ENCODE peak calls at places on chromosomes 12 and 14, in six cellular contexts. K is foreskin keratinocyte; X is A549; S is caudate nucleus; L is CD8-positive, alpha-beta memory T cell; D is CD8-positive, alpha-beta T cell. E is an unnamed sample.

GRCh38 chr14:95889236-95889979 is 12.8 kb downstream of the TUNAR start:
- DNase-seq in K (no peak), X (no peak), S (no peak), L (no peak), D (no peak), E (no peak)

GRCh38 chr14:62168564-62169155 is 406.4 kb downstream of the SNAPC1 start:
- DNase-seq in K (no peak), X (no peak), S (no peak), L (no peak), D (no peak), E (no peak)

GRCh38 chr12:90512518-90512917 is 442.5 kb downstream of the CCER1 start:
- DNase-seq in K (no peak), X (no peak), S (no peak), L (no peak), D (no peak), E (no peak)

GRCh38 chr12:54975875-54976274 is 8.7 kb downstream of the TESPA1 start:
- DNase-seq in K (no peak), X (no peak), S (no peak), L (no peak), D (no peak), E (no peak)

GRCh38 chr14:103023881-103024473 is 33.4 kb downstream of the CDC42BPB start:
- DNase-seq in K (no peak), X (no peak), S (no peak), L (no peak), D (no peak), E (no peak)

GRCh38 chr12:103495783-103496456 is at the start of gene C12orf42:
- DNase-seq in K (peak), X (peak), S (peak), L (peak), D (no peak), E (no peak)

GRCh38 chr14:102731101-102731870 is 46.0 kb upstream of the TRAF3 start:
- DNase-seq in K (no peak), X (no peak), S (no peak), L (no peak), D (no peak), E (no peak)

GRCh38 chr12:12892670-12893290 is 1.4 kb downstream of the GPRC5A start:
- DNase-seq in K (no peak), X (no peak), S (no peak), L (no peak), D (no peak), E (no peak)

GRCh38 chr14:102046337-102047278 is 40.2 kb downstream of the HSP90AA1 start:
- DNase-seq in K (no peak), X (peak), S (peak), L (no peak), D (no peak), E (peak)

GRCh38 chr14:89912667-89913211 is 41.8 kb downstream of the EFCAB11 start:
- DNase-seq in K (peak), X (peak), S (peak), L (no peak), D (no peak), E (peak)

GRCh38 chr12:26460361-26460760 is 265.0 kb downstream of the SSPN start:
- DNase-seq in K (no peak), X (no peak), S (no peak), L (no peak), D (no peak), E (no peak)

GRCh38 chr12:5458229-5459050 is 26.5 kb downstream of the NTF3 start:
- DNase-seq in K (peak), X (no peak), S (no peak), L (no peak), D (no peak), E (no peak)

GRCh38 chr12:41946106-41946505 is 198.6 kb downstream of the GXYLT1 start:
- DNase-seq in K (no peak), X (no peak), S (no peak), L (no peak), D (no peak), E (no peak)

GRCh38 chr12:779745-780734 is 27.7 kb downstream of the WNK1 start:
- DNase-seq in K (no peak), X (peak), S (no peak), L (no peak), D (no peak), E (peak)

GRCh38 chr14:63524537-63525155 is 18.5 kb downstream of the PPP2R5E start:
- DNase-seq in K (no peak), X (no peak), S (no peak), L (peak), D (peak), E (no peak)

GRCh38 chr12:57240926-57241555 is 9.9 kb downstream of the STAC3 start:
- DNase-seq in K (no peak), X (no peak), S (no peak), L (no peak), D (no peak), E (no peak)

GRCh38 chr12:122503147-122503751 is 2.5 kb upstream of the ZCCHC8 start:
- DNase-seq in K (no peak), X (no peak), S (no peak), L (no peak), D (no peak), E (no peak)

GRCh38 chr14:104799239-104799599 is 1.7 kb upstream of the ZBTB42 start:
- DNase-seq in K (no peak), X (no peak), S (no peak), L (no peak), D (no peak), E (no peak)

GRCh38 chr12:54417712-54418440 is 1.2 kb downstream of the ITGA5 start:
- DNase-seq in K (no peak), X (no peak), S (no peak), L (peak), D (no peak), E (no peak)

GRCh38 chr12:72057330-72057911 is 118.8 kb downstream of the TPH2 start:
- DNase-seq in K (peak), X (no peak), S (no peak), L (no peak), D (no peak), E (peak)

GRCh38 chr12:132593938-132594358 is 16.4 kb downstream of the LRCOL1 start:
- DNase-seq in K (peak), X (peak), S (peak), L (no peak), D (no peak), E (peak)

GRCh38 chr12:116513944-116514343 is 45.2 kb upstream of the MAP1LC3B2 start:
- DNase-seq in K (no peak), X (no peak), S (no peak), L (no peak), D (no peak), E (no peak)

GRCh38 chr14:33765251-33765650 is 185.6 kb downstream of the EGLN3 start:
- DNase-seq in K (no peak), X (no peak), S (no peak), L (no peak), D (no peak), E (no peak)

GRCh38 chr14:74239848-74240793 is 872 bp downstream of the VSX2 start:
- DNase-seq in K (no peak), X (no peak), S (no peak), L (no peak), D (no peak), E (no peak)

GRCh38 chr12:114918535-114919233 is 234.7 kb upstream of the TBX3 start:
- DNase-seq in K (no peak), X (peak), S (no peak), L (no peak), D (no peak), E (peak)

GRCh38 chr12:130431176-130431575 is 93.5 kb downstream of the PIWIL1 start:
- DNase-seq in K (no peak), X (no peak), S (no peak), L (no peak), D (no peak), E (no peak)

GRCh38 chr14:20485900-20486299 is 16.7 kb downstream of the PNP start:
- DNase-seq in K (no peak), X (no peak), S (no peak), L (no peak), D (no peak), E (no peak)
- H3K27ac ChIP-seq in K (no peak), X (no peak), S (no peak), L (no peak), D (no peak), E (no peak)

GRCh38 chr12:113911971-113912760 is 54.0 kb downstream of the RBM19 start:
- DNase-seq in K (no peak), X (no peak), S (no peak), L (no peak), D (no peak), E (no peak)

GRCh38 chr12:113917393-113917792 is 48.7 kb downstream of the RBM19 start:
- DNase-seq in K (no peak), X (no peak), S (no peak), L (no peak), D (no peak), E (no peak)

GRCh38 chr12:113914176-113914575 is 51.9 kb downstream of the RBM19 start:
- DNase-seq in K (no peak), X (no peak), S (no peak), L (no peak), D (no peak), E (no peak)

GRCh38 chr12:113912761-113913295 is 53.3 kb downstream of the RBM19 start:
- DNase-seq in K (no peak), X (peak), S (peak), L (peak), D (peak), E (peak)

GRCh38 chr12:113914806-113915205 is 51.3 kb downstream of the RBM19 start:
- DNase-seq in K (no peak), X (no peak), S (no peak), L (no peak), D (no peak), E (no peak)
- H3K27ac ChIP-seq in K (no peak), X (no peak), S (no peak), L (no peak), D (no peak), E (no peak)

DNA sequence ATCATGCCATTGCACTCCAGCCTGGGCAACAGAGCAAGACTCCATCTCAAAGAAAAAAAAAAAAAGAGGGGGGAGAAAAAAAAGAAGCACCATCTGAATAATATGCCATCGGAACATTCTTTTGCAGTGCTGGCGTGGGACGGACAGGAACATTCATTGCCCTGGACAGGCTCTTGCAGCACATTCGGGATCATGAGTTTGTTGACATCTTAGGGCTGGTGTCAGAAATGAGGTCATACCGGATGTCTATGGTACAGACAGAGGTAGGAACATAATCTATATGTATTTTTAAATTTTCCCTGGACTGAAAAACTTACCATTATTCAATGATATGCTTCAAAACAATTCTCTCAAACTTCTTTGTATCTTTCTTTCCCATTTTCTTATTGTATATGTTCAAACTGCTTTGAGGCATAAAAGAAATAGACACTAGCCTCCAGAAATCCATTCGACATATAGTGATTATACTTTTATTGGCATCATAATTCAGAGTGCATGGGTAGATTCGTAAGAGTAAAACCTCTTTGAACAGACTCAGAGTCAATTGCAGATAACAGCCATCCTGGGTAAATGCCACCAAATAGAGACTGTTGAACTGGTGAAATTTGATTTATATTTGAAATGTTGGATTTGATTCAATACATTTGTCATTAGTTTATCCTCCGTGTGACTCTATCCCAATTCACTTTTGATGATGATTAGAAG is 199.7 kb downstream of the EPS8 start:
- DNase-seq in K (no peak), X (no peak), S (no peak), L (no peak), D (no peak), E (no peak)
- H3K27ac ChIP-seq in K (no peak), X (no peak), S (no peak), L (no peak), D (no peak), E (no peak)

GRCh38 chr12:10756194-10756593 is 33.1 kb upstream of the YBX3 start:
- DNase-seq in K (no peak), X (no peak), S (no peak), L (no peak), D (no peak), E (no peak)
- H3K27ac ChIP-seq in K (no peak), X (no peak), S (no peak), L (no peak), D (no peak), E (no peak)

E was measured in RWPE1.